ENCODE peak calls at places on chromosomes 2 and 18, in six cellular contexts. I, A, P, Q, Z and K are unnamed samples.

GRCh38 chr2:173400760-173401159 is 46.1 kb downstream of the CDCA7 start:
- DNase-seq in I (peak; percentile 60), A (no peak), P (peak; percentile 49), Q (no peak), Z (no peak), K (peak; percentile 45)

GRCh38 chr2:924202-924601 is 26.4 kb upstream of the SNTG2 start:
- DNase-seq in I (no peak), A (no peak), P (no peak), Q (no peak), Z (no peak), K (no peak)

GRCh38 chr2:72738096-72738495 is 87.7 kb downstream of the EXOC6B start:
- DNase-seq in I (no peak), A (no peak), P (no peak), Q (no peak), Z (no peak), K (no peak)

GRCh38 chr2:86622878-86623548 is 652 bp downstream of the RNF103 start:
- DNase-seq in I (no peak), A (peak; percentile 53), P (peak; percentile 63), Q (no peak), Z (peak; percentile 85), K (no peak)

GRCh38 chr2:224440988-224441387 is 39.1 kb upstream of the FAM124B start:
- DNase-seq in I (no peak), A (no peak), P (no peak), Q (no peak), Z (no peak), K (no peak)

GRCh38 chr2:135043345-135043744 is 3.9 kb downstream of the MAP3K19 start:
- DNase-seq in I (peak; percentile 22), A (no peak), P (peak; percentile 16), Q (no peak), Z (no peak), K (peak; percentile 27)

GRCh38 chr2:8579686-8580085 is 102.2 kb upstream of the ID2 start:
- DNase-seq in I (no peak), A (no peak), P (no peak), Q (no peak), Z (no peak), K (no peak)

GRCh38 chr2:61356958-61357350 is 113.9 kb downstream of the USP34 start:
- DNase-seq in I (no peak), A (no peak), P (no peak), Q (peak; percentile 71), Z (no peak), K (no peak)

GRCh38 chr2:221425353-221425752 is 146.8 kb downstream of the EPHA4 start:
- DNase-seq in I (no peak), A (no peak), P (no peak), Q (no peak), Z (no peak), K (no peak)

GRCh38 chr2:173354073-173354600 is 535 bp upstream of the CDCA7 start:
- DNase-seq in I (peak; percentile 92), A (peak; percentile 61), P (peak; percentile 85), Q (no peak), Z (no peak), K (peak; percentile 83)

GRCh38 chr18:50306944-50307343 is 19.5 kb upstream of the CXXC1 start:
- DNase-seq in I (peak; percentile 65), A (no peak), P (peak; percentile 12), Q (peak; percentile 4), Z (no peak), K (no peak)

GRCh38 chr2:120310136-120310535 is 35.8 kb upstream of the INHBB start:
- DNase-seq in I (no peak), A (no peak), P (no peak), Q (no peak), Z (no peak), K (peak; percentile 91)

GRCh38 chr18:24672165-24672950 is 211.9 kb downstream of the HRH4 start:
- DNase-seq in I (peak; percentile 32), A (no peak), P (no peak), Q (peak; percentile 30), Z (no peak), K (no peak)

GRCh38 chr2:38619458-38620164 is 16.9 kb upstream of the HNRNPLL start:
- DNase-seq in I (peak; percentile 76), A (no peak), P (no peak), Q (peak; percentile 49), Z (no peak), K (peak; percentile 48)

GRCh38 chr2:185284696-185285095 is 453.9 kb upstream of the FSIP2 start:
- DNase-seq in I (no peak), A (no peak), P (no peak), Q (no peak), Z (no peak), K (no peak)

GRCh38 chr2:185274718-185275484 is 463.7 kb upstream of the FSIP2 start:
- DNase-seq in I (no peak), A (no peak), P (no peak), Q (no peak), Z (no peak), K (no peak)

DNA sequence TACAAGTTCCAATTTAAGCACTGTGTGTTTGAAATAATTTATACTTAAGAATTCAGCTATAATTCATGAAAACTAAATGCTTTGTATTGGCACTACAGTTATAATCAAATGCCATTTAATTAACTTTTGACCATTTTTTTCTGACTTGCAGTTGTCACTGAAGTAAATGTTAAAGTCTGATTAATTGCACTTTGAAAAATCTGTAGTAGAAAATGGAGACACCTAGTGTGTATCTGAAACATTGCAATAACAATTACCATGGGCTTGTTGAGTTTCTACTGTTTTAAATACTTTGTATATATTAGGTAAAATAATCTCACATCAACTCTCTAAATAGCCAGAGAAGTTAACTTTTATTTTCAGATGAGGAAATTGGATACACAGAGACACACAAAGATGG is 458.6 kb upstream of the FSIP2 start:
- DNase-seq in I (peak; percentile 33), A (no peak), P (no peak), Q (peak; percentile 36), Z (no peak), K (peak; percentile 7)
- TF ChIP-seq CTCF in I (peak; percentile 15), A (peak; percentile 11), P (peak; percentile 24), Q (peak; percentile 41), Z (peak; percentile 24), K (peak; percentile 33)

GRCh38 chr2:95024960-95025405 is 525 bp upstream of the MAL start:
- DNase-seq in I (no peak), A (no peak), P (no peak), Q (no peak), Z (no peak), K (no peak)

GRCh38 chr2:95024306-95024880 is 1.1 kb upstream of the MAL start:
- DNase-seq in I (no peak), A (no peak), P (no peak), Q (no peak), Z (no peak), K (no peak)

GRCh38 chr2:95025406-95026319 is at the start of gene MAL:
- DNase-seq in I (no peak), A (no peak), P (no peak), Q (no peak), Z (no peak), K (peak; percentile 47)

GRCh38 chr2:95027369-95027720 is 1.8 kb downstream of the MAL start:
- DNase-seq in I (no peak), A (no peak), P (no peak), Q (no peak), Z (no peak), K (no peak)

DNA sequence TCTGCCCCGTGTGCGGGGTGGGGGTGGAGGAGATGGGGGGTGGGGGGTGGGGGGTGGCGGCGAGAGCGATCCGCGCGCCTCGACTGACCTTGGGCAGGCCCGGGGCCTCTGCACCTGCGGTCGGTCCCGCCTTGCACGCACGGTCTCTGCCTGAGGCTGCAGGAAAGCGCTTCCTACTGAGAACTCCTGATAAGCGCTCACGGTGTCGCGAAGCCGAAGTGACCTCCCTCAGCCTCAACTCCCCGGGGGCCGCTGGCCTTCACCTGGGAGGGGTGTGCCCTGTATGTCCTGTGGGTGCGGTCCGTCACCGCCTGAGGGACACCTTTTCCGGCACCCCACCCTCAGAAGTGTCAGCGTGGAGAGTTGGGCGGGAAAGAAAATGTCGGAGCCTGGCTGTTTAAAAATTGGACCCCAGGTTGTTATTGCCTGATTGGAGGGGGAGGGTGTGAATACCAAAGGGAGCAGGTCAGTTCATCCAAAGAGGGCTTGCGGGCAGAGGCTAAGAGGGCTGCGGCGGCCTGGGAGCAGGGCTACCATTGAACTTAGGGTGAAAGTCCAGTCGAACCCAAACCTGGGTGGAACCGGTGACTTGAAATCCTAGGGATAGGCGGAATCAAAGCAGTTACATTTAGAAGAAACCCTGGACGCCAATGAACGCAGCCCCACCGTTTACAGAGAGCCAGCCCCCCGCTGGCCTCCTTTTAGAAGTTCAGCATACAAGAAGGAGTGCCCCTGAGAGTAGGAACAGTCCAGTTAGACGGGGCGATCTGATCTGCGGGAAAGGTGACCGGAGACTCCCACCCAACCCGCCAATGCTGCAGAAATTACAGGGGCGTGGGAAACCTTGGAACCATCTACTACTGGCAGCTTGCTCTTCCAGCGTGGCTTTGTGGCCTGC is 1.2 kb downstream of the MAL start:
- DNase-seq in I (no peak), A (no peak), P (no peak), Q (no peak), Z (no peak), K (no peak)
- H3K4me3 ChIP-seq in I (no peak overlapping the region), A (peak overlapping the region; percentile 49), P (no peak overlapping the region), Q (no peak overlapping the region), Z (peak overlapping the region; percentile 48), K (no peak overlapping the region)

DNA sequence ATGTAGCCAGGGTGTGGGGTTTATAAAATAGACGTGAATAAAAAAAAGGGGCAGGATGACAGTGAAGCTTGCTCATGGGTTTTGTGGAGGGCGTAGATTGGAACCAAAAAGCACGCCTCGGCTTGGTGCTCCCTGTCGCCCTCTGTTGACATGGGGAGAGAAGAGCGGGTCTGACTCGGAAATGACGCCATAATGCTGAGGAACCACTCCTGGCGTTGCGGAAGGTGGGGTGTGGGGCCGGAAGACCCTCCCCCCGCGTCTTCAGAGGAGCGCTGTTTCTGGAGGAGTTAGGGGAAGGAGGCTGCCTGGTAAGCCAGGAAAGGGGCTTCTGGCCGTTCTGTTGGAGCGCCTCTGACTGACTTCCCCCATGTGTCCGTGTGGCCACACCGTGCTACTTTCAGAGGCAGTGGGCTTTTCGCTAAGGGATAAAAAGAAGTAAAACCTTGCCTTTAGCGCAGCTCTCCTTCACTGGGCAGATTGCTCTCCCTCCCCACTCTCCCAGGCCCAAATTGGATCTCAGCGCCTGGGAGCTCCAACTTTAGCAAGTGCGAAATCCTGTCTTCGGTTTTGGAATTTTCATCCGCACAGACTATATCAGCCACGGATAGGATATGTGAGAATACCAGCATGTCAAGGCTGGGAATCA is 42.8 kb downstream of the PLEKHA3 start:
- DNase-seq in I (peak; percentile 93), A (peak; percentile 68), P (peak; percentile 96), Q (peak; percentile 87), Z (peak; percentile 91), K (peak; percentile 89)
- TF ChIP-seq CTCF in I (peak; percentile 74), A (peak; percentile 59), P (peak; percentile 97), Q (peak; percentile 92), Z (peak; percentile 79), K (peak; percentile 91)

GRCh38 chr18:77876319-77876865 is 626.7 kb downstream of the GALR1 start:
- DNase-seq in I (peak; percentile 13), A (no peak), P (no peak), Q (no peak), Z (no peak), K (no peak)

GRCh38 chr18:77884454-77884853 is 634.8 kb downstream of the GALR1 start:
- DNase-seq in I (no peak), A (no peak), P (no peak), Q (no peak), Z (no peak), K (no peak)

DNA sequence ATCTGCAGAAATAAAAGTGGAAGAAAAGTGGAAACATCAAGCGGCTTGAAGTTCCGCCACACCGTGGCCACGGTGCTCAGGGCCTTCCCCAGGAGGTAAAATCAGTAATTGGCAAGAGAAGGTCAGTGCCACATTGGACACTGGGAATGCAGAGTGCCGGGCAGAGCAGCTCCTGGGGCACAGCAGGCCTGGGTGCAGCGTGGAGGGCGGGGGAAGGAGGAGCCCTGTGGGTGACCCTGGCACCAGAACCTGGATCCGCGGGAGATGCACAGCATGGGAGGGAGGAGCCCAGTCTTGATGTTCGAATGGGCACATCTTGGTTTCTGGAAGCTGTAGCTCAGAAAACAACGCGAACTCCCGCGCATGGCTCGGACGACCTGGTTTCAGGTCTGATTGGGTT is 630.2 kb downstream of the GALR1 start:
- DNase-seq in I (no peak), A (no peak), P (no peak), Q (no peak), Z (no peak), K (no peak)
- H3K4me3 ChIP-seq in I (no peak overlapping the region), A (no peak overlapping the region), P (no peak overlapping the region), Q (no peak overlapping the region), Z (no peak overlapping the region), K (no peak overlapping the region)